ENCODE peak calls at places on chromosome 11, in seven cellular contexts. One of them, this sample, is unnamed.

GRCh38 chr11:33735166-33735425 is 1.1 kb downstream of the CD59 start:
- DNase-seq in trophoblast cell: peak; percentile 23
- DNase-seq in IMR-90: no peak
- DNase-seq in mesenchymal stem cell: peak; percentile 43
- DNase-seq in mesendoderm: no peak
- DNase-seq in H9: no peak
- DNase-seq in H1: no peak
- DNase-seq in this sample: no peak

GRCh38 chr11:133969072-133969471 is 12.3 kb upstream of the IGSF9B start:
- DNase-seq in trophoblast cell: no peak
- DNase-seq in IMR-90: no peak
- DNase-seq in mesenchymal stem cell: no peak
- DNase-seq in mesendoderm: no peak
- DNase-seq in H9: no peak
- DNase-seq in H1: no peak
- DNase-seq in this sample: no peak

GRCh38 chr11:81007046-81007445 is 1566.2 kb upstream of the TENM4 start:
- DNase-seq in trophoblast cell: peak; percentile 10
- DNase-seq in IMR-90: peak; percentile 14
- DNase-seq in mesenchymal stem cell: peak; percentile 54
- DNase-seq in mesendoderm: no peak
- DNase-seq in H9: no peak
- DNase-seq in H1: no peak
- DNase-seq in this sample: no peak

GRCh38 chr11:112255075-112255739 is 5.5 kb downstream of the PLET1 start:
- DNase-seq in trophoblast cell: peak; percentile 32
- DNase-seq in IMR-90: peak; percentile 88
- DNase-seq in mesenchymal stem cell: peak; percentile 90
- DNase-seq in mesendoderm: no peak
- DNase-seq in H9: no peak
- DNase-seq in H1: no peak
- DNase-seq in this sample: no peak

GRCh38 chr11:104467414-104467813 is 303.5 kb upstream of the PDGFD start:
- DNase-seq in trophoblast cell: peak; percentile 30
- DNase-seq in IMR-90: no peak
- DNase-seq in mesenchymal stem cell: no peak
- DNase-seq in mesendoderm: peak; percentile 76
- DNase-seq in H9: no peak
- DNase-seq in H1: no peak
- DNase-seq in this sample: no peak

GRCh38 chr11:12087075-12087775 is 23.2 kb upstream of the MICAL2 start:
- DNase-seq in trophoblast cell: peak; percentile 81
- DNase-seq in IMR-90: peak; percentile 78
- DNase-seq in mesenchymal stem cell: peak; percentile 88
- DNase-seq in mesendoderm: peak; percentile 66
- DNase-seq in H9: no peak
- DNase-seq in H1: no peak
- DNase-seq in this sample: no peak

GRCh38 chr11:121456816-121457431 is 4.2 kb upstream of the SORL1-AS1 start:
- DNase-seq in trophoblast cell: no peak
- DNase-seq in IMR-90: no peak
- DNase-seq in mesenchymal stem cell: no peak
- DNase-seq in mesendoderm: no peak
- DNase-seq in H9: no peak
- DNase-seq in H1: no peak
- DNase-seq in this sample: no peak

GRCh38 chr11:88544656-88545280 is 207.2 kb upstream of the CTSC start:
- DNase-seq in trophoblast cell: no peak
- DNase-seq in IMR-90: peak; percentile 41
- DNase-seq in mesenchymal stem cell: no peak
- DNase-seq in mesendoderm: no peak
- DNase-seq in H9: no peak
- DNase-seq in H1: no peak
- DNase-seq in this sample: no peak

GRCh38 chr11:96303067-96303466 is 39.9 kb downstream of the MAML2 start:
- DNase-seq in trophoblast cell: peak; percentile 44
- DNase-seq in IMR-90: peak; percentile 87
- DNase-seq in mesenchymal stem cell: peak; percentile 79
- DNase-seq in mesendoderm: no peak
- DNase-seq in H9: no peak
- DNase-seq in H1: no peak
- DNase-seq in this sample: no peak

GRCh38 chr11:75813622-75814039 is 1.4 kb upstream of the UVRAG start:
- DNase-seq in trophoblast cell: peak; percentile 70
- DNase-seq in IMR-90: peak; percentile 20
- DNase-seq in mesenchymal stem cell: peak; percentile 30
- DNase-seq in mesendoderm: peak; percentile 37
- DNase-seq in H9: no peak
- DNase-seq in H1: no peak
- DNase-seq in this sample: no peak

GRCh38 chr11:125162743-125163142 is 1.8 kb upstream of the PKNOX2 start:
- DNase-seq in trophoblast cell: no peak
- DNase-seq in IMR-90: no peak
- DNase-seq in mesenchymal stem cell: no peak
- DNase-seq in mesendoderm: peak; percentile 83
- DNase-seq in H9: no peak
- DNase-seq in H1: no peak
- DNase-seq in this sample: peak; percentile 32

GRCh38 chr11:101030692-101031091 is 98.9 kb downstream of the PGR start:
- DNase-seq in trophoblast cell: no peak
- DNase-seq in IMR-90: no peak
- DNase-seq in mesenchymal stem cell: no peak
- DNase-seq in mesendoderm: no peak
- DNase-seq in H9: no peak
- DNase-seq in H1: no peak
- DNase-seq in this sample: no peak

DNA sequence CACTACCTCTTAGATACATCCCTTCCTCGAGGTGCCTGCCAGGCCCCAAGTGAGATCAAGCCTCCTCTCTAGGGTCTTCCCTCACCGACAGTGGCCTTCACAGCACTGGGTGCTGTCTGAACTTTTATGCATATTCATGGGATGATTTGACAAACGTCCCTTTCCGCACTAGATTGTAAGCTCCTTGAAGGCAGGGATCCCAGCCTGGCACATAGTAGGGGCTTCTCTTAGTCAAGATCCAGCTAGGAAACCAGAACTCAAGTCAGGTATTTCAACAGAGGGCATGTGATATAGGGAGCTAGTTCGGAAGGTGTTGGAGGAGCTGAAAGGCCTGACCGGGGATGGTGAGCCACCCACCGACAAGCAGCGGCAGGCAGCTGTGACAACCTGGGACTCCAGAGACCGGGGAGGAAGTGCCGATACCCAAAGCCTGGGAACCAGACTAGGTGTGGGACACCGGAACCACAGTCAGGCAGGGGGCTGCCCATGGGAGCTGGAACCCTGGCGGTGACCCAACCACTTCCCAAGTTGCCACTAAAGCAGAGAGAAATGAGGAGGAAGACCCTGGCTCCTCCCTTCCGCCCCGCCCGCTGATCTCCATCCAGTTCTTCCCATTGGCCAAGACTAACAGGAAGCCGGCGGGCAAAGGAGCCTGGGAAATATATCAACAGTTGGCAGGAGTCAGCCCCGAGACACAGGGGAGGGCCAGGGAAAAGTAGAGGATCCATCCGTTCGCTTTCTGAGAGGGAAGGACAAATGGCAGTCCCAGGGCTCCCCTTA is 39.8 kb upstream of the CD82 start:
- DNase-seq in trophoblast cell: no peak
- DNase-seq in IMR-90: no peak
- DNase-seq in mesenchymal stem cell: no peak
- DNase-seq in mesendoderm: no peak
- DNase-seq in H9: no peak
- DNase-seq in H1: no peak
- DNase-seq in this sample: no peak
- H3K4ac ChIP-seq in trophoblast cell: no peak overlapping the region
- H3K4ac ChIP-seq in IMR-90: no peak overlapping the region
- H3K4ac ChIP-seq in mesenchymal stem cell: no peak overlapping the region
- H3K4ac ChIP-seq in mesendoderm: no peak overlapping the region
- H3K4ac ChIP-seq in H9: no peak overlapping the region
- H3K4ac ChIP-seq in H1: no peak overlapping the region
- H3K4ac ChIP-seq in this sample: no peak overlapping the region

GRCh38 chr11:63892233-63892632 is 24.7 kb downstream of the RCOR2 start:
- DNase-seq in trophoblast cell: peak; percentile 23
- DNase-seq in IMR-90: peak; percentile 57
- DNase-seq in mesenchymal stem cell: peak; percentile 76
- DNase-seq in mesendoderm: no peak
- DNase-seq in H9: no peak
- DNase-seq in H1: no peak
- DNase-seq in this sample: no peak

GRCh38 chr11:63889344-63889743 is 27.6 kb downstream of the RCOR2 start:
- DNase-seq in trophoblast cell: peak; percentile 43
- DNase-seq in IMR-90: no peak
- DNase-seq in mesenchymal stem cell: no peak
- DNase-seq in mesendoderm: no peak
- DNase-seq in H9: no peak
- DNase-seq in H1: no peak
- DNase-seq in this sample: no peak

GRCh38 chr11:63887600-63887999 is 29.4 kb downstream of the RCOR2 start:
- DNase-seq in trophoblast cell: no peak
- DNase-seq in IMR-90: no peak
- DNase-seq in mesenchymal stem cell: no peak
- DNase-seq in mesendoderm: peak; percentile 93
- DNase-seq in H9: no peak
- DNase-seq in H1: no peak
- DNase-seq in this sample: no peak

GRCh38 chr11:63888170-63889086 is 28.5 kb downstream of the RCOR2 start:
- DNase-seq in trophoblast cell: peak; percentile 80
- DNase-seq in IMR-90: peak; percentile 52
- DNase-seq in mesenchymal stem cell: peak; percentile 76
- DNase-seq in mesendoderm: peak; percentile 90
- DNase-seq in H9: peak; percentile 85
- DNase-seq in H1: peak; percentile 60
- DNase-seq in this sample: no peak

GRCh38 chr11:63890368-63890767 is 26.6 kb downstream of the RCOR2 start:
- DNase-seq in trophoblast cell: no peak
- DNase-seq in IMR-90: no peak
- DNase-seq in mesenchymal stem cell: no peak
- DNase-seq in mesendoderm: no peak
- DNase-seq in H9: no peak
- DNase-seq in H1: no peak
- DNase-seq in this sample: no peak
- H3K4ac ChIP-seq in trophoblast cell: peak overlapping the region; percentile 4
- H3K4ac ChIP-seq in IMR-90: no peak overlapping the region
- H3K4ac ChIP-seq in mesenchymal stem cell: no peak overlapping the region
- H3K4ac ChIP-seq in mesendoderm: no peak overlapping the region
- H3K4ac ChIP-seq in H9: no peak overlapping the region
- H3K4ac ChIP-seq in H1: no peak overlapping the region
- H3K4ac ChIP-seq in this sample: no peak overlapping the region

GRCh38 chr11:2470495-2470894 is 25.7 kb downstream of the KCNQ1 start:
- DNase-seq in trophoblast cell: no peak
- DNase-seq in IMR-90: no peak
- DNase-seq in mesenchymal stem cell: no peak
- DNase-seq in mesendoderm: no peak
- DNase-seq in H9: no peak
- DNase-seq in H1: no peak
- DNase-seq in this sample: no peak
- H3K4ac ChIP-seq in trophoblast cell: no peak overlapping the region
- H3K4ac ChIP-seq in IMR-90: no peak overlapping the region
- H3K4ac ChIP-seq in mesenchymal stem cell: no peak overlapping the region
- H3K4ac ChIP-seq in mesendoderm: no peak overlapping the region
- H3K4ac ChIP-seq in H9: no peak overlapping the region
- H3K4ac ChIP-seq in H1: no peak overlapping the region
- H3K4ac ChIP-seq in this sample: no peak overlapping the region

GRCh38 chr11:108135845-108136599 is 14.7 kb downstream of the ACAT1 start:
- DNase-seq in trophoblast cell: peak; percentile 5
- DNase-seq in IMR-90: peak; percentile 10
- DNase-seq in mesenchymal stem cell: peak; percentile 26
- DNase-seq in mesendoderm: no peak
- DNase-seq in H9: no peak
- DNase-seq in H1: no peak
- DNase-seq in this sample: no peak
- H3K4ac ChIP-seq in trophoblast cell: no peak overlapping the region
- H3K4ac ChIP-seq in IMR-90: no peak overlapping the region
- H3K4ac ChIP-seq in mesenchymal stem cell: no peak overlapping the region
- H3K4ac ChIP-seq in mesendoderm: no peak overlapping the region
- H3K4ac ChIP-seq in H9: no peak overlapping the region
- H3K4ac ChIP-seq in H1: no peak overlapping the region
- H3K4ac ChIP-seq in this sample: no peak overlapping the region

GRCh38 chr11:102802341-102802740 is 4.4 kb upstream of the MMP1 start:
- DNase-seq in trophoblast cell: peak; percentile 21
- DNase-seq in IMR-90: peak; percentile 95
- DNase-seq in mesenchymal stem cell: peak; percentile 28
- DNase-seq in mesendoderm: no peak
- DNase-seq in H9: no peak
- DNase-seq in H1: no peak
- DNase-seq in this sample: no peak
- H3K4ac ChIP-seq in trophoblast cell: no peak overlapping the region
- H3K4ac ChIP-seq in IMR-90: no peak overlapping the region
- H3K4ac ChIP-seq in mesenchymal stem cell: no peak overlapping the region
- H3K4ac ChIP-seq in mesendoderm: no peak overlapping the region
- H3K4ac ChIP-seq in H9: no peak overlapping the region
- H3K4ac ChIP-seq in H1: no peak overlapping the region
- H3K4ac ChIP-seq in this sample: no peak overlapping the region

GRCh38 chr11:79609511-79609910 is 168.7 kb upstream of the TENM4 start:
- DNase-seq in trophoblast cell: no peak
- DNase-seq in IMR-90: no peak
- DNase-seq in mesenchymal stem cell: no peak
- DNase-seq in mesendoderm: no peak
- DNase-seq in H9: no peak
- DNase-seq in H1: no peak
- DNase-seq in this sample: no peak
- H3K4ac ChIP-seq in trophoblast cell: no peak overlapping the region
- H3K4ac ChIP-seq in IMR-90: no peak overlapping the region
- H3K4ac ChIP-seq in mesenchymal stem cell: no peak overlapping the region
- H3K4ac ChIP-seq in mesendoderm: no peak overlapping the region
- H3K4ac ChIP-seq in H9: no peak overlapping the region
- H3K4ac ChIP-seq in H1: no peak overlapping the region
- H3K4ac ChIP-seq in this sample: no peak overlapping the region

DNA sequence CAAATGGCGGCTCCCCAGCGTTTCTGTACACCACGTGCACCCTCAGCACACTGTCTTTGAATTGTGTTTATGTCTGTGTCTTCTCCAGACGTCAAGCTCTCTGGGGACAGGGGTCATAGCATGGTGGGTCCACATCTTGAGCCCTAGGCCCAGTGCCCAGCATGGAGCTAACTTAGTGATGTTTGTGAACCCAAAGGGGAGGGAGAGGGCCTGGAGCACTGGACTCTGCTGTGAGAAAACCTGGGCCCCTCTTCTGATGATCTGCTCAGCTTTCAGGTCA is 4.3 kb downstream of the MRGPRG start:
- DNase-seq in trophoblast cell: no peak
- DNase-seq in IMR-90: no peak
- DNase-seq in mesenchymal stem cell: no peak
- DNase-seq in mesendoderm: no peak
- DNase-seq in H9: no peak
- DNase-seq in H1: no peak
- DNase-seq in this sample: no peak
- H3K4ac ChIP-seq in trophoblast cell: no peak overlapping the region
- H3K4ac ChIP-seq in IMR-90: no peak overlapping the region
- H3K4ac ChIP-seq in mesenchymal stem cell: no peak overlapping the region
- H3K4ac ChIP-seq in mesendoderm: no peak overlapping the region
- H3K4ac ChIP-seq in H9: no peak overlapping the region
- H3K4ac ChIP-seq in H1: no peak overlapping the region
- H3K4ac ChIP-seq in this sample: no peak overlapping the region

This sample was measured in neuronal stem cell.